ENCODE peak calls at places on chromosomes 11 and 22, in seven cellular contexts. B is ACHN; O is fibroblast of pulmonary artery; H is CD8-positive, alpha-beta memory T cell; U is RKO; E is Kasumi-1; D is neural progenitor cell. W is an unnamed sample.

GRCh38 chr22:42906605-42907338 is 49.7 kb upstream of the ARFGAP3 start:
- DNase-seq in E (no peak), B (no peak), U (no peak), H (no peak), O (peak), D (no peak), W (peak)

GRCh38 chr11:2701230-2701629 is 1.4 kb upstream of the KCNQ1OT1 start:
- DNase-seq in D (no peak), E (no peak), O (no peak), U (no peak), B (no peak), H (no peak), W (no peak)

GRCh38 chr11:44207292-44207691 is 102.6 kb downstream of the ALX4 start:
- DNase-seq in O (no peak), H (no peak), B (no peak), E (no peak), D (no peak), U (no peak), W (no peak)

GRCh38 chr22:45684169-45684568 is 12.5 kb downstream of the ATXN10 start:
- DNase-seq in H (no peak), D (no peak), U (no peak), B (no peak), O (peak), E (peak), W (no peak)

GRCh38 chr11:94781822-94782221 is 13.7 kb downstream of the AMOTL1 start:
- DNase-seq in E (no peak), O (peak), U (no peak), D (no peak), H (no peak), B (no peak), W (no peak)

GRCh38 chr22:36293606-36294292 is 40.8 kb downstream of the APOL1 start:
- DNase-seq in H (no peak), E (no peak), B (no peak), U (no peak), D (no peak), O (no peak), W (no peak)

GRCh38 chr22:42939451-42939881 is 75.5 kb downstream of the PACSIN2 start:
- DNase-seq in D (no peak), E (no peak), U (no peak), H (no peak), O (no peak), B (peak), W (no peak)

GRCh38 chr11:33263549-33263948 is 6.4 kb downstream of the HIPK3 start:
- DNase-seq in E (peak), B (no peak), D (no peak), U (no peak), H (no peak), O (no peak), W (no peak)

GRCh38 chr11:95322546-95322945 is 91.5 kb upstream of the SESN3 start:
- DNase-seq in B (no peak), U (no peak), E (no peak), O (peak), H (no peak), D (no peak), W (no peak)

GRCh38 chr11:72466410-72466809 is 32.1 kb upstream of the CLPB start:
- DNase-seq in O (no peak), E (no peak), U (no peak), D (no peak), B (no peak), H (no peak), W (no peak)

GRCh38 chr11:108009497-108010360 is 1.0 kb downstream of the CUL5 start:
- DNase-seq in D (peak), H (peak), O (peak), B (peak), U (peak), E (peak), W (no peak)

GRCh38 chr22:39244496-39245129 is at the start of gene PDGFB:
- DNase-seq in U (no peak), B (peak), O (peak), D (peak), E (peak), H (no peak), W (no peak)

GRCh38 chr22:42800731-42801536 is 56.1 kb downstream of the ARFGAP3 start:
- DNase-seq in O (no peak), U (no peak), B (no peak), D (no peak), E (no peak), H (no peak), W (no peak)

GRCh38 chr22:37747715-37748100 is 50.9 kb downstream of the TRIOBP start:
- DNase-seq in D (no peak), B (no peak), H (no peak), E (no peak), O (no peak), U (no peak), W (no peak)

GRCh38 chr11:113457784-113458183 is 17.4 kb downstream of the DRD2 start:
- DNase-seq in U (no peak), B (no peak), O (no peak), D (peak), H (no peak), E (no peak), W (no peak)

GRCh38 chr11:114207096-114207495 is 89.1 kb upstream of the NNMT start:
- DNase-seq in H (no peak), O (no peak), U (no peak), B (no peak), E (no peak), D (no peak), W (no peak)

GRCh38 chr11:103297900-103298299 is 188.7 kb downstream of the DYNC2H1 start:
- DNase-seq in H (no peak), E (no peak), O (no peak), B (no peak), U (no peak), D (no peak), W (no peak)

GRCh38 chr22:47228767-47229166 is 466.3 kb downstream of the TBC1D22A start:
- DNase-seq in E (no peak), U (no peak), H (no peak), O (no peak), D (no peak), B (no peak), W (no peak)

GRCh38 chr22:32333141-32333768 is 24.4 kb upstream of the RFPL3 start:
- DNase-seq in O (no peak), U (no peak), D (no peak), B (no peak), H (no peak), E (no peak), W (peak)

GRCh38 chr11:20058749-20059458 is 101.4 kb downstream of the DBX1 start:
- DNase-seq in O (no peak), H (no peak), E (no peak), U (no peak), B (no peak), D (no peak), W (no peak)

GRCh38 chr22:41857160-41857859 is 24.4 kb downstream of the SREBF2 start:
- DNase-seq in D (peak), E (peak), B (peak), O (peak), H (peak), U (peak), W (no peak)

GRCh38 chr11:122076721-122077120 is 39.3 kb downstream of the BLID start:
- DNase-seq in B (no peak), O (no peak), H (no peak), E (no peak), U (no peak), D (no peak), W (no peak)

GRCh38 chr11:1654388-1655167 is 25.0 kb downstream of the KRTAP5-5 start:
- DNase-seq in O (no peak), D (no peak), H (no peak), B (no peak), U (no peak), E (no peak), W (no peak)

GRCh38 chr11:27699926-27700350 is 317 bp downstream of the BDNF start:
- DNase-seq in U (no peak), B (no peak), H (no peak), O (no peak), D (no peak), E (no peak), W (no peak)

GRCh38 chr11:3154001-3154599 is 11.0 kb downstream of the OSBPL5 start:
- DNase-seq in U (no peak), O (no peak), E (no peak), B (no peak), H (no peak), D (no peak), W (peak)

GRCh38 chr11:1494650-1495049 is 8.1 kb upstream of the MOB2 start:
- DNase-seq in D (no peak), E (no peak), O (no peak), H (no peak), U (no peak), B (no peak), W (no peak)

GRCh38 chr11:134589155-134589554 is 177.1 kb upstream of the B3GAT1 start:
- DNase-seq in H (no peak), U (no peak), O (no peak), D (no peak), B (no peak), E (no peak), W (no peak)

GRCh38 chr11:102010776-102011500 is 36.3 kb upstream of the CFAP300 start:
- DNase-seq in D (peak), E (no peak), B (peak), H (no peak), U (peak), O (peak), W (peak)

GRCh38 chr11:68773521-68774187 is 22.3 kb upstream of the TESMIN start:
- DNase-seq in B (no peak), H (no peak), U (no peak), E (no peak), D (no peak), O (no peak), W (no peak)

GRCh38 chr11:73158356-73159051 is 16.4 kb upstream of the FCHSD2 start:
- DNase-seq in O (peak), U (no peak), H (no peak), E (no peak), D (no peak), B (no peak), W (no peak)

GRCh38 chr11:12625438-12626071 is 48.7 kb upstream of the TEAD1 start:
- DNase-seq in H (no peak), B (no peak), O (peak), E (no peak), D (no peak), U (peak), W (no peak)

GRCh38 chr11:134949121-134949591 is 537.1 kb upstream of the B3GAT1 start:
- DNase-seq in H (no peak), O (peak), B (peak), U (peak), D (no peak), E (no peak), W (no peak)

GRCh38 chr11:130434521-130435223 is 6.3 kb upstream of the ADAMTS8 start:
- DNase-seq in H (peak), U (peak), B (peak), O (peak), D (peak), E (peak), W (peak)

GRCh38 chr22:29629382-29630179 is 26.1 kb downstream of the NF2 start:
- DNase-seq in H (no peak), U (no peak), B (no peak), D (no peak), E (no peak), O (no peak), W (no peak)

W was measured in Right ventricle myocardium inferior.